ENCODE peak calls at places on chromosomes 5 and 9, in six cellular contexts. T is heart left ventricle, N is cardiac muscle cell, X is HCT116, H is mucosa of descending colon, I is right atrium auricular region. G is an unnamed sample.

GRCh38 chr5:143401846-143402463 is 1.5 kb downstream of the NR3C1 start:
- DNase-seq in H (no peak), T (no peak), N (no peak), X (no peak), I (no peak), G (no peak)

GRCh38 chr5:73115399-73116051 is 4.8 kb upstream of the TMEM171 start:
- DNase-seq in H (no peak), X (no peak), T (no peak), N (peak; percentile 37), I (no peak), G (no peak)

GRCh38 chr5:118937393-118938061 is 50.8 kb downstream of the DTWD2 start:
- DNase-seq in X (no peak), H (no peak), N (peak; percentile 29), T (no peak), I (no peak), G (peak; percentile 74)

GRCh38 chr9:37948417-37948980 is 44.6 kb upstream of the SLC25A51 start:
- DNase-seq in N (no peak), I (no peak), X (no peak), T (no peak), H (no peak), G (no peak)

GRCh38 chr9:133968428-133968827 is 23.7 kb downstream of the VAV2 start:
- DNase-seq in X (no peak), H (peak; percentile 48), I (no peak), T (no peak), N (no peak), G (no peak)

GRCh38 chr9:33024126-33024965 is 727 bp upstream of the DNAJA1 start:
- DNase-seq in I (no peak), N (peak; percentile 42), T (no peak), X (peak; percentile 12), H (no peak), G (no peak)

GRCh38 chr5:150540615-150541396 is 32.9 kb downstream of the NDST1 start:
- DNase-seq in I (peak; percentile 67), T (peak; percentile 78), X (no peak), H (no peak), N (peak; percentile 97), G (no peak)

GRCh38 chr9:125594211-125594610 is 112.8 kb downstream of the MAPKAP1 start:
- DNase-seq in I (no peak), T (no peak), N (no peak), H (no peak), X (no peak), G (no peak)

GRCh38 chr5:108164574-108164973 is 217.3 kb downstream of the FBXL17 start:
- DNase-seq in X (no peak), N (no peak), T (no peak), I (no peak), H (no peak), G (no peak)

GRCh38 chr5:2282034-2282690 is 399.4 kb upstream of the IRX4 start:
- DNase-seq in N (no peak), T (no peak), X (no peak), H (no peak), I (no peak), G (no peak)

GRCh38 chr9:133950206-133950915 is 41.8 kb downstream of the VAV2 start:
- DNase-seq in N (peak; percentile 78), I (no peak), H (peak; percentile 40), X (no peak), T (peak; percentile 58), G (no peak)

GRCh38 chr5:171709930-171710329 is 75.7 kb upstream of the SMIM23 start:
- DNase-seq in X (no peak), H (no peak), I (peak; percentile 42), N (no peak), T (peak; percentile 72), G (no peak)

GRCh38 chr9:111287127-111287526 is 42.9 kb downstream of the OR2K2 start:
- DNase-seq in I (no peak), T (no peak), H (no peak), N (peak; percentile 64), X (peak; percentile 7), G (no peak)

GRCh38 chr5:159038907-159039306 is 60.8 kb downstream of the EBF1 start:
- DNase-seq in X (no peak), T (no peak), I (no peak), N (peak; percentile 85), H (no peak), G (no peak)

GRCh38 chr5:141821430-141821925 is 56.7 kb downstream of the PCDH1 start:
- DNase-seq in T (no peak), H (no peak), N (peak; percentile 93), I (no peak), X (peak; percentile 71), G (peak; percentile 19)

GRCh38 chr5:128155793-128156192 is 72.2 kb downstream of the SLC12A2 start:
- DNase-seq in T (no peak), X (no peak), N (no peak), I (no peak), H (no peak), G (no peak)

GRCh38 chr9:114643001-114643400 is 14.6 kb downstream of the TEX53 start:
- DNase-seq in H (no peak), I (no peak), N (no peak), X (no peak), T (no peak), G (no peak)

GRCh38 chr9:81371824-81372223 is 317.5 kb downstream of the TLE1 start:
- DNase-seq in N (no peak), I (no peak), X (no peak), H (no peak), T (no peak), G (peak; percentile 69)

GRCh38 chr5:74017786-74018211 is 391.8 kb downstream of the ARHGEF28 start:
- DNase-seq in T (no peak), N (peak; percentile 26), I (no peak), X (peak; percentile 73), H (no peak), G (no peak)

GRCh38 chr5:9295466-9295801 is 250.4 kb downstream of the SEMA5A start:
- DNase-seq in N (no peak), H (no peak), T (no peak), X (no peak), I (no peak), G (no peak)

GRCh38 chr9:137156567-137157375 is 13.1 kb downstream of the LRRC26 start:
- DNase-seq in I (no peak), N (peak; percentile 46), T (no peak), X (no peak), H (no peak), G (no peak)

GRCh38 chr5:139178948-139179347 is 19.2 kb downstream of the SIL1 start:
- DNase-seq in I (no peak), T (peak; percentile 32), H (no peak), N (peak; percentile 87), X (no peak), G (peak; percentile 44)

GRCh38 chr9:90394866-90395265 is 247.8 kb downstream of the DIRAS2 start:
- DNase-seq in I (no peak), N (no peak), X (no peak), T (no peak), H (no peak), G (no peak)

GRCh38 chr5:170307575-170308465 is 10.2 kb upstream of the LCP2 start:
- DNase-seq in T (peak; percentile 74), X (no peak), H (no peak), I (peak; percentile 95), N (peak; percentile 97), G (peak; percentile 76)

GRCh38 chr9:113511856-113512761 is 48.6 kb downstream of the RGS3 start:
- DNase-seq in H (peak; percentile 62), X (no peak), N (peak; percentile 58), I (no peak), T (no peak), G (no peak)

GRCh38 chr5:32777733-32778132 is 66.6 kb downstream of the NPR3 start:
- DNase-seq in T (no peak), N (peak; percentile 31), I (no peak), X (no peak), H (no peak), G (no peak)

GRCh38 chr5:57783693-57784092 is 301.1 kb upstream of the ACTBL2 start:
- DNase-seq in I (no peak), X (no peak), H (no peak), T (no peak), N (peak; percentile 12), G (no peak)

GRCh38 chr5:61329729-61330128 is 2.3 kb upstream of the ZSWIM6 start:
- DNase-seq in X (no peak), T (no peak), I (no peak), N (no peak), H (no peak), G (no peak)

GRCh38 chr9:104911029-104911607 is 16.8 kb downstream of the ABCA1 start:
- DNase-seq in N (peak; percentile 33), I (no peak), T (no peak), H (no peak), X (no peak), G (peak; percentile 70)

GRCh38 chr5:54013556-54014157 is 296.7 kb downstream of the ARL15 start:
- DNase-seq in I (peak; percentile 60), N (peak; percentile 83), T (no peak), X (peak; percentile 27), H (no peak), G (no peak)

GRCh38 chr9:105191508-105192118 is 52.8 kb upstream of the SLC44A1 start:
- DNase-seq in N (peak; percentile 26), X (no peak), I (no peak), H (no peak), T (no peak), G (no peak)

GRCh38 chr9:69809304-69809863 is 11.2 kb upstream of the CFAP95 start:
- DNase-seq in X (peak; percentile 7), N (peak; percentile 37), I (no peak), T (no peak), H (no peak), G (no peak)
- TF ChIP-seq CTCF in X (peak; percentile 63), N (peak; percentile 37), I (no peak), T (peak; percentile 5), H (no peak), G (no peak)

GRCh38 chr9:91734371-91734981 is 215.6 kb downstream of the ROR2 start:
- DNase-seq in I (peak; percentile 77), H (no peak), T (peak; percentile 61), X (peak; percentile 27), N (peak; percentile 75), G (peak; percentile 11)
- TF ChIP-seq CTCF in I (peak; percentile 82), H (peak; percentile 94), T (peak; percentile 97), X (peak; percentile 99), N (peak; percentile 98), G (peak; percentile 98)

DNA sequence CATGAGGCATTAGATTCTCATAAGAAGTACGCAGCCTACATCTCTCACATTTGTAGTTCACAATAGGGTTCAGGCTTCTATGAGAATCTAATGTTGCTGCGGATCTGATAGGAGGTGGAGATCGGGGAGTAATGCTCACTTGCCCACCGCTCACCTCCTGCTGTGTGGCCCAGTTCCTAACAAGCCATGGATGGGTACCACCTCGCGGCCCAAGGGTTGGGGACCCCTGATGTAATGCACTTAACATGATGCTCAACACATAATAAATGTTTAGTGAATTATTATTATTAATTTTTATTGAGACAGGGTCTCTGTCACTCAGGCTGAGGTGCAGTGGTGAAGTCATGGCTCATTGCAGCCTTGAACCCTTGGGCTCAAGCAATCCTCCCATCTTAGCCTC is 104.7 kb upstream of the IL7R start:
- DNase-seq in N (no peak), I (no peak), H (no peak), T (no peak), X (no peak), G (no peak)
- TF ChIP-seq CTCF in N (no peak), I (no peak), H (no peak), T (no peak), X (no peak), G (no peak)

DNA sequence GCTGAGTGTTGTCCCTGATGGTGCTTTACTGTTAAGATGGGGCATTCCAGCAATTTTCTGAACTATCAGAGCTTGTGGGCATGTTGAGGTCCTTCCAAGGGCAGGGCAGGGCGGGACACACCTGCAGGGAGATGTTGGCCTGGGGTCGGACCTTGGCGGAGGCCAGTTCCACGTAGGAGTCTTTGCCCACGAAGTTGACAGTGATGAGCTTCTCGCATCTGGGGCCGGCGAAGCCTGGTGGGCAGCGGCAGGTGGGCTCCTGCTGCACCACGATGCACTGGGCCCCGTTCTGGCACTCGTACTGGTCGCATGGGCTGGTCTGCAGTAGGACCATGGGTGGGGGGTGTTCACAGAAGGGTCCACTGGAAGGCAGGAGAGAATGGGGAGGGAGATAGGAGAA is 106.4 kb upstream of the PANK3 start:
- DNase-seq in H (no peak), T (no peak), X (no peak), I (no peak), N (no peak), G (no peak)
- TF ChIP-seq CTCF in H (no peak), T (no peak), X (no peak), I (no peak), N (no peak), G (no peak)

G was measured in LNCaP clone FGC.